ENCODE peak calls at places on chromosomes 4 and X, in nine cellular contexts. F, J, X, M, H, C, U, O and N are unnamed samples.
A peak's percentile ranks its signal among the peaks of the same experiment; 100 is the strongest.

GRCh38 chr4:4783847-4784246 is 75.6 kb upstream of the MSX1 start:
- DNase-seq in F (no peak), J (no peak), X (no peak), M (peak; percentile 23), H (no peak), C (no peak), U (no peak), O (no peak), N (no peak)

GRCh38 chrX:24364326-24364725 is 3.9 kb downstream of the SUPT20HL1 start:
- DNase-seq in F (no peak), J (no peak), X (no peak), M (no peak), H (no peak), C (no peak), U (no peak), O (no peak), N (no peak)

GRCh38 chr4:7655549-7656243 is 221.0 kb upstream of the PSAPL1 start:
- DNase-seq in F (no peak), J (no peak), X (no peak), M (no peak), H (no peak), C (no peak), U (no peak), O (peak; percentile 23), N (no peak)

GRCh38 chr4:147958459-147959065 is 226.7 kb downstream of the ARHGAP10 start:
- DNase-seq in F (no peak), J (no peak), X (no peak), M (no peak), H (no peak), C (no peak), U (no peak), O (no peak), N (no peak)

GRCh38 chr4:107855723-107856122 is 31.0 kb downstream of the SGMS2 start:
- DNase-seq in F (no peak), J (no peak), X (no peak), M (no peak), H (no peak), C (no peak), U (no peak), O (no peak), N (no peak)

GRCh38 chrX:68440940-68441339 is 7.6 kb upstream of the OPHN1 start:
- DNase-seq in F (no peak), J (peak; percentile 51), X (peak; percentile 61), M (no peak), H (no peak), C (peak; percentile 75), U (peak; percentile 25), O (peak; percentile 59), N (peak; percentile 92)

GRCh38 chr4:115781528-115782146 is 668.2 kb upstream of the NDST4 start:
- DNase-seq in F (no peak), J (no peak), X (no peak), M (no peak), H (no peak), C (no peak), U (no peak), O (no peak), N (no peak)

GRCh38 chrX:16695079-16695676 is 17.3 kb downstream of the CTPS2 start:
- DNase-seq in F (no peak), J (peak; percentile 51), X (peak; percentile 66), M (peak; percentile 68), H (no peak), C (peak; percentile 18), U (peak; percentile 32), O (peak; percentile 21), N (peak; percentile 70)

GRCh38 chrX:132181364-132181763 is 37.9 kb downstream of the RAP2C start:
- DNase-seq in F (no peak), J (no peak), X (no peak), M (no peak), H (no peak), C (peak; percentile 6), U (peak; percentile 57), O (no peak), N (no peak)

GRCh38 chr4:89860971-89861370 is 24.0 kb upstream of the SNCA start:
- DNase-seq in F (no peak), J (no peak), X (no peak), M (peak; percentile 51), H (no peak), C (no peak), U (no peak), O (no peak), N (no peak)

GRCh38 chr4:114782842-114783595 is 184.4 kb downstream of the UGT8 start:
- DNase-seq in F (no peak), J (no peak), X (no peak), M (peak; percentile 23), H (no peak), C (no peak), U (no peak), O (peak; percentile 14), N (no peak)

GRCh38 chrX:129695937-129696336 is 41.2 kb upstream of the APLN start:
- DNase-seq in F (no peak), J (no peak), X (no peak), M (no peak), H (no peak), C (no peak), U (no peak), O (no peak), N (no peak)

GRCh38 chr4:188107931-188108843 is 1.2 kb downstream of the TRIML2 start:
- DNase-seq in F (no peak), J (no peak), X (no peak), M (peak; percentile 19), H (peak; percentile 26), C (no peak), U (peak; percentile 87), O (no peak), N (no peak)

GRCh38 chr4:86233681-86234080 is 126.2 kb downstream of the MAPK10 start:
- DNase-seq in F (no peak), J (no peak), X (no peak), M (no peak), H (no peak), C (no peak), U (peak; percentile 41), O (peak; percentile 93), N (peak; percentile 85)

GRCh38 chr4:25449688-25450087 is 72.6 kb downstream of the ANAPC4 start:
- DNase-seq in F (no peak), J (no peak), X (no peak), M (no peak), H (no peak), C (no peak), U (no peak), O (no peak), N (no peak)

DNA sequence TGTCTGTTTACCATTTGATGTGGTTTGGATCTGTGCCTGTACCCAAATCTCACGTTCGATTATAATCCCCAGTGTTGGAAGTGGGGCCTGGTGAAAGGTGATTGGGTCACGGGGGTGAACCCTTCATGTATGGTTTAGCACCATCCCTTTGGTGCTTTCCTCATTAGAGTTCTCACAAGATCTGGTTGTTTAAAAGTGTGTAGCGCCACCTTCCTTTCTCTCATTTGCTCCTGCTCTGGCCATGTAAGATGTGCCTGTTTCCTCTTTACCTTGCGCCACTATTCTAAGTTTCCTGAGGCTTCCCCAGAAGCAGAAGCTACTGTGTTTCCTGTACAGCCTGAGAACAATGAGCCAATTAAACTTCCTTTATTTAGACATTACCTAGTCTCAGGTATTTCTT is 610.7 kb upstream of the ADGRL3 start:
- DNase-seq in F (no peak), J (no peak), X (no peak), M (no peak), H (no peak), C (no peak), U (no peak), O (no peak), N (no peak)
- TF ChIP-seq CTCF in F (no peak), J (no peak), X (no peak), M (peak; percentile 16), H (no peak), C (no peak), U (no peak), O (no peak), N (no peak)

DNA sequence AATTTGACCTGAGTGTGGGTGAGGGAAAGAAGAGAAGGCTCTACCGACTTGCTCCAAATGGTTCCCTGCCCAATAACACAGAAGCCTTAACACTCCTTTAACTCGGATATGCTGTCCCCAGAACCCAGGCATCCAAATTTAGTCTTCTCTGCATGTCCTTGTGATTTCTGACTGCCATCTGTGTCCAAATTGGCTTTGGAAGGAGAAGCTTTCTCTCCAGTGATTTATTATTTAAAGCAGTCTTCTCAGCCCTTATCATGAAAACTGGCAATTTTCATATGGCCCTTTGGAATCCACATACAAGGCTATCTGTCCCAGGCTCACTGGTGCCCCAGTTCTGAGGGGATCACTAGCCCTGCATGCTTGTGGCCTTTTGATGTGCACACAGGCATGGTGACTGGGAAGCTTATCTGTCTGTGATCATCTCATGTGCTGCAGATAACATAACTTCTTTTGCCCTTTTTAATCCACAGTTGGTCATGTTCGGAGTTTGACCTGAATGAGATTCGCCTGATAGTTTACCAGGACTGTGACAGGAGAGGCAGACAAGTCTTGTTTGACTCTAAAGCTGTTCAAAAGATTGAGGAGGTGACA is 56.7 kb downstream of the FNIP2 start:
- DNase-seq in F (no peak), J (no peak), X (no peak), M (no peak), H (no peak), C (no peak), U (no peak), O (no peak), N (no peak)
- H3K4me3 ChIP-seq in F (no peak overlapping the region), J (no peak overlapping the region), X (no peak overlapping the region), M (no peak overlapping the region), H (no peak overlapping the region), C (no peak overlapping the region), U (no peak overlapping the region), O (no peak overlapping the region), N (no peak overlapping the region)

DNA sequence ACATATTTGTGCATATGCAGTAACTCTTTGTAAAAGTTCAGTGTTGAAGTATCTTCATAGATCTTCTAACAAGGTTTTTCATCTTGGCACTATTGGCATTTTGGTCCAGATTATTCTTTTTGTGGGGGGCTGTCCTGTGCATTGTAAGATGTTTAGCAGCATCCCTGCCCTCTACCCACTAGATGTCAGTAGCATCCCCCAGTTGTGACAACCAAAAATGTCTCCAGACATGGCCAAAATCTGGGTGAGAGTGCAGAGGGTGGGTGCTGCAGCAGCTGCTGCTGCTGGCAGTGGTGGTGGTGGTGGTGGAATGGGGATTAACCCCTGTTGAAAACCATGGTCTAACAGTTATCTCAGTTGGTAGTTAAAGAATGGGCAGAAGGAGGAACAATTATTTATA is 370.0 kb downstream of the GPAT3 start:
- DNase-seq in F (no peak), J (no peak), X (no peak), M (peak; percentile 77), H (no peak), C (no peak), U (no peak), O (no peak), N (no peak)
- TF ChIP-seq CTCF in F (no peak), J (no peak), X (no peak), M (peak; percentile 79), H (peak; percentile 13), C (no peak), U (no peak), O (no peak), N (no peak)

GRCh38 chr4:105558277-105558676 is 5.9 kb downstream of the ARHGEF38 start:
- DNase-seq in F (no peak), J (no peak), X (no peak), M (no peak), H (no peak), C (no peak), U (no peak), O (no peak), N (no peak)
- H3K4me3 ChIP-seq in F (no peak overlapping the region), J (no peak overlapping the region), X (no peak overlapping the region), M (no peak overlapping the region), H (no peak overlapping the region), C (no peak overlapping the region), U (no peak overlapping the region), O (no peak overlapping the region), N (no peak overlapping the region)